ENCODE peak calls at places on chromosomes 11 and 22, in nine cellular contexts. H is mammary epithelial cell, Z is hepatocyte, N is PC-3, J is neural progenitor cell, B is IMR-90, T is H9, F is K562, A is PC-9. C is an unnamed sample.

GRCh38 chr22:17097062-17097461 is 12.3 kb downstream of the IL17RA start:
- DNase-seq in B (no peak), A (no peak), F (no peak), Z (no peak), J (no peak), T (no peak), N (no peak), H (no peak), C (no peak)

GRCh38 chr22:26435327-26436093 is 6.5 kb downstream of the ASPHD2 start:
- DNase-seq in H (no peak), F (no peak), Z (no peak), N (no peak), B (no peak), A (no peak), T (no peak), J (no peak), C (no peak)

GRCh38 chr11:30914143-30914762 is 328.1 kb upstream of the MPPED2 start:
- DNase-seq in H (peak; percentile 40), A (no peak), J (peak; percentile 88), T (peak; percentile 82), N (peak; percentile 47), Z (peak; percentile 85), F (peak; percentile 6), B (peak; percentile 48), C (peak; percentile 87)

GRCh38 chr11:30917859-30918478 is 331.8 kb upstream of the MPPED2 start:
- DNase-seq in A (no peak), Z (peak; percentile 81), B (peak; percentile 42), N (peak; percentile 69), F (peak; percentile 13), J (peak; percentile 75), T (no peak), H (peak; percentile 26), C (peak; percentile 82)

GRCh38 chr11:117523680-117524079 is 196.0 kb downstream of the CEP164 start:
- DNase-seq in Z (no peak), N (peak; percentile 12), F (no peak), A (no peak), H (peak; percentile 25), J (no peak), B (peak; percentile 58), T (no peak), C (no peak)

GRCh38 chr11:118618115-118618990 is 10.9 kb downstream of the PHLDB1 start:
- DNase-seq in T (no peak), A (no peak), Z (no peak), N (peak; percentile 36), B (peak; percentile 96), H (peak; percentile 40), J (peak; percentile 14), F (no peak), C (no peak)

GRCh38 chr22:47996446-47996857 is 1234.0 kb downstream of the TBC1D22A start:
- DNase-seq in N (no peak), J (no peak), T (no peak), Z (no peak), H (no peak), F (no peak), A (no peak), B (no peak), C (no peak)

GRCh38 chr11:28010001-28010400 is 98.0 kb downstream of the KIF18A start:
- DNase-seq in F (no peak), N (no peak), J (no peak), H (no peak), A (no peak), T (no peak), Z (no peak), B (no peak), C (no peak)

GRCh38 chr22:50001388-50002231 is 11.0 kb downstream of the IL17REL start:
- DNase-seq in A (no peak), J (peak; percentile 64), N (no peak), T (no peak), B (no peak), H (no peak), Z (no peak), F (peak; percentile 62), C (no peak)

DNA sequence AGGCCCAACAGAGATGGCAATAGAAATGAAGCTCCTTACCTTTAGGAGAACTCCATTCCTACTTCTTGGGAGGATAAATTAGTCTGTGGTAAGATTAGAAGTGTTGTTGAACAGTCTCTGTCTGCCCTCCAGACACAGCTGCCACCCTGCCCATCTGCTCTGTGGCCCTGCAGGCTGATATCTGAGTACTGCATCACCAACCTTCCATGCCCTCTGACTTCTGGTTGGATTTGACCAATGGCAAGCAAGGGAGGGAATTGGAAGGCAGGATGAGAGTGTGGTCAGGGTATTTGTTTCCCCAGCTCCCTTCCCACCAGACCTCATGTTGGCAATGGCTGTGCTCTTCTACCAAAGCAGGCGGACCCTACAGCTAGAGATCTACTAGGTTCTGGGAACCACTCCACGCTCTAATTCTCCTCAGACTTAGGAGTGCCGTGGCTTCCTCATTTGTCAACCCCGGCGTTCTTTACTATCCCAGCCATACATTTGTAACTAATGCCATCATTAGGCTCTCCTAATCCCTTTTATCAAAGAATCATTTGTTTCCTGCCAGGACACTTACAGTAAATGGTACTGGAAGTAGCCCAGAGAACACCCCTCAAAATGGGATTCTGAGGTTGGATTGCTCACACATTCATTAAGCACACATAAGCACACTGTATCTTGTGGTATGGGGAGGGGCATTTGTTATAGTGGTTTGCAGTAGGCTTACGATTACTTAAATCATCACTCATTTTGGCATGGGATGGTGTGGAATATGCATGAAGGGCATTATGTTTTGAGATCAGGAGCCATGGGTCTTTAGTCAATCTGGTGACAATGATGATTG is 35.4 kb upstream of the CD44 start:
- DNase-seq in T (no peak), B (peak; percentile 27), A (no peak), Z (no peak), J (no peak), F (no peak), H (peak; percentile 73), N (no peak), C (no peak)
- H2AFZ ChIP-seq in T (no peak overlapping the region), B (no peak overlapping the region), A (no peak overlapping the region), Z (no peak overlapping the region), J (no peak overlapping the region), F (no peak overlapping the region), H (no peak overlapping the region), N (no peak overlapping the region), C (no peak overlapping the region)

DNA sequence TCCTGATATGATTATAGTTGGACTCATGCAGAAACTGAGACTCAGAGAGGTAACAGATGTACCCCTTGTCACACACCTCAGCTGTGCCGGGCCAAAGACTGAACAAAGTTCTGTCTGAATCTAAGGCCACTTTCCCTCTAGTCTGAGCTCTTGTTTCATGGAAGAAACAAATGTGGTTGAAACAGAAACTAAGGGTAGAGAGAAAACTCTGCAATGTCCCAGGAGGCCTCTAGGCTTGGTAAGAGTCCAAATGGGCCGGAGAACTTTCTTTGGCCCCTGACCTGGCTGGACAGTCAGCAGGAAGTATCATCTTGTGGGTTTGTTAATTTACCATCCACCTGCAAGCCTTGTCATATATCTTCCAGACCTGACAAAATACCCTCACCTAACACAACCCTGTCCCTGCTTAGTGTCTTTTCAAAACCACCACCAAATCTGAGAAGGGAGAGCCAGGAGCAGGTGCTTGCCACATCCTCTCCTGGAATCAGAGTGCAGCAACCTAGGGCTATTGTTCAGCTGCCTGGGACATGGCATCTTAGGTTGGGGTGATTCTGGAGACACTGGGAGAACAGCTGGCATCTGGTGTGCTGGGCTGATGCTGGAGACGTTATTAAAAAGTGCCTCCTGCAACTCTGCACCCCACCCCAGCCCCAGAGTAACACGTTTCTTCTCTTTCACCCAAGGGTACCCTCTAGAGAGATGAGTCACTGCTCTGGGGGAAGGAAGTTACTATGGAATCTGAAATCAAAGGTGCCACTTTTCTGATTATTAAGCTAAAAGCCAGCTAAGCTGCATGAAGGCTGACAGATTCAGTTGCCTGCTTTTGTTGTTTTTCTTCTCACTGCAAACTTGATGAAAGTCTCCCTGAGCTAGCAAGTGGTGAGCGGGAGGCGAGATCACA is 126.3 kb upstream of the TIMP3 start:
- DNase-seq in N (no peak), H (no peak), B (no peak), J (no peak), T (no peak), F (no peak), Z (no peak), A (peak; percentile 73), C (no peak)
- H2AFZ ChIP-seq in N (no peak overlapping the region), H (no peak overlapping the region), B (peak overlapping the region; percentile 8), J (no peak overlapping the region), T (no peak overlapping the region), F (no peak overlapping the region), Z (no peak overlapping the region), A (peak overlapping the region; percentile 3), C (no peak overlapping the region)

DNA sequence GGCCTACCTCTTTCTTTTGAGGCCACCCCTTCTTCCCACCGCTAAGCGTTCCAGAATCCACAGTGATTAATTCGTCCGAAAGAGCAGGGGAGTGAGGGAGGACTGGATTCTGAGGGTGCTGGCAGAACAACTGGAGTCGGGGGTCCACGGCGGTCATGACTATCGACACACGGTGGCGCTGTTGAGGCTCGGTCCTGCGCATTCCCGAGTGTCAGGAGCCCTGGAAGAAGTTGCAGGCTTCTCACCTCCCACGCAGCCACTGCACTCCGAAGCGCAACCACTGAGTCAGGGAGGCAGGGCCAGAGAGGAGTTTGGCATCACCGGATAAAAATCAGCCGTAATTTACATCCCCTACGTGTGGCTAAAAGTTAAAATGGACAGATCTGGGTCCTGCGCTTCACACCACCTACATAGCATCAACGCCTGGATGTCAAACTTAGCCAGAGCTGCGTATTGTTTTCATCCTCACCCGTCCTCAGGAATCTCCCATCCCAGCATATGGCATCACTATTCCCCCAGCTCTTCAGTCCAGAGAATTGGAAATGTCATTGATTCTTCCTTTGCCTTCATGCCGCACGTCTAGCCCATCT is 10.7 kb upstream of the CTSF start:
- DNase-seq in T (peak; percentile 87), Z (peak; percentile 85), J (peak; percentile 83), F (peak; percentile 82), B (peak; percentile 77), A (no peak), H (peak; percentile 56), N (peak; percentile 74), C (peak; percentile 85)
- H2AFZ ChIP-seq in T (no peak overlapping the region), Z (no peak overlapping the region), J (peak overlapping the region; percentile 43), F (peak overlapping the region; percentile 77), B (peak overlapping the region; percentile 76), A (no peak overlapping the region), H (peak overlapping the region; percentile 22), N (peak overlapping the region; percentile 50), C (peak overlapping the region; percentile 87)

GRCh38 chr11:128694618-128695481 is 978 bp downstream of the FLI1 start:
- DNase-seq in A (no peak), B (no peak), F (no peak), J (peak; percentile 66), Z (no peak), T (peak; percentile 55), H (no peak), N (no peak), C (peak; percentile 75)

GRCh38 chr11:128690746-128691091 is 3.2 kb upstream of the FLI1 start:
- DNase-seq in A (no peak), F (no peak), N (no peak), B (no peak), T (peak; percentile 42), H (no peak), Z (no peak), J (peak; percentile 30), C (peak; percentile 11)

GRCh38 chr11:128691802-128692749 is 1.8 kb upstream of the FLI1 start:
- DNase-seq in F (no peak), N (no peak), J (peak; percentile 63), B (no peak), T (peak; percentile 75), Z (no peak), H (no peak), A (no peak), C (peak; percentile 74)

GRCh38 chr11:128695539-128696221 is 1.8 kb downstream of the FLI1 start:
- DNase-seq in N (no peak), T (no peak), J (no peak), Z (no peak), B (no peak), A (no peak), H (no peak), F (no peak), C (no peak)

GRCh38 chr11:128692750-128693578 is 908 bp upstream of the FLI1 start:
- DNase-seq in Z (no peak), F (no peak), H (peak; percentile 52), N (peak; percentile 42), T (peak; percentile 58), A (no peak), B (no peak), J (peak; percentile 60), C (peak; percentile 63)
- H2AFZ ChIP-seq in Z (peak overlapping the region; percentile 47), F (no peak overlapping the region), H (peak overlapping the region; percentile 93), N (peak overlapping the region; percentile 90), T (no peak overlapping the region), A (no peak overlapping the region), B (peak overlapping the region; percentile 94), J (no peak overlapping the region), C (peak overlapping the region; percentile 98)

C was measured in GM23338.